ENCODE peak calls at places on chromosomes 2 and 18, in nine cellular contexts. P is HS-27A; F is stimulated activated CD4-positive, alpha-beta T cell treated with anti-CD3 and anti-CD28 coated beads, Interleukin-2, amount 100 ng/mL, for 48 hours; D is suprapubic skin; U is H9; N is heart left ventricle; Y is A549; W is kidney; I is H54. H is an unnamed sample.

GRCh38 chr2:200615247-200615646 is 29.4 kb downstream of the AOX1 start:
- DNase-seq in P (peak), F (no peak), D (no peak), U (no peak), N (no peak), Y (peak), W (no peak), I (peak), H (no peak)

GRCh38 chr2:211396815-211397214 is 840.4 kb downstream of the CPS1 start:
- DNase-seq in P (no peak), F (no peak), D (no peak), U (no peak), N (no peak), Y (no peak), W (no peak), I (no peak), H (no peak)

GRCh38 chr2:128638741-128639477 is 320.2 kb upstream of the HS6ST1 start:
- DNase-seq in P (no peak), F (no peak), D (peak), U (peak), N (no peak), Y (no peak), W (peak), I (no peak), H (no peak)

GRCh38 chr2:159684796-159685195 is 27.5 kb upstream of the MARCHF7 start:
- DNase-seq in P (peak), F (no peak), D (no peak), U (no peak), N (no peak), Y (peak), W (no peak), I (peak), H (peak)

GRCh38 chr18:709771-710170 is 2.7 kb downstream of the ENOSF1 start:
- DNase-seq in P (no peak), F (no peak), D (no peak), U (no peak), N (no peak), Y (no peak), W (no peak), I (no peak), H (no peak)

GRCh38 chr18:51051105-51051712 is 21.2 kb downstream of the SMAD4 start:
- DNase-seq in P (no peak), F (no peak), D (no peak), U (no peak), N (no peak), Y (peak), W (no peak), I (no peak), H (peak)

GRCh38 chr2:24334245-24334633 is 26.1 kb downstream of the ITSN2 start:
- DNase-seq in P (no peak), F (no peak), D (no peak), U (no peak), N (no peak), Y (no peak), W (no peak), I (no peak), H (no peak)

GRCh38 chr18:75087119-75088020 is 121.6 kb downstream of the PTGR3 start:
- DNase-seq in P (no peak), F (no peak), D (no peak), U (no peak), N (no peak), Y (no peak), W (no peak), I (no peak), H (no peak)

GRCh38 chr18:54690198-54690597 is 99.2 kb downstream of the DYNAP start:
- DNase-seq in P (no peak), F (no peak), D (no peak), U (no peak), N (no peak), Y (no peak), W (no peak), I (no peak), H (no peak)

GRCh38 chr2:31238906-31239841 is 5.2 kb downstream of the EHD3 start:
- DNase-seq in P (no peak), F (no peak), D (no peak), U (peak), N (peak), Y (no peak), W (no peak), I (no peak), H (no peak)

GRCh38 chr2:3260959-3261358 is 116.7 kb downstream of the EIPR1 start:
- DNase-seq in P (no peak), F (no peak), D (no peak), U (no peak), N (no peak), Y (no peak), W (no peak), I (no peak), H (no peak)

GRCh38 chr2:118705032-118705431 is 142.4 kb downstream of the EN1 start:
- DNase-seq in P (no peak), F (no peak), D (no peak), U (no peak), N (no peak), Y (no peak), W (no peak), I (no peak), H (no peak)

GRCh38 chr2:198545411-198545810 is 741.0 kb downstream of the PLCL1 start:
- DNase-seq in P (no peak), F (no peak), D (no peak), U (peak), N (no peak), Y (no peak), W (no peak), I (no peak), H (no peak)

GRCh38 chr18:78912862-78913261 is 66.8 kb upstream of the SALL3 start:
- DNase-seq in P (no peak), F (no peak), D (no peak), U (peak), N (no peak), Y (no peak), W (no peak), I (no peak), H (no peak)

GRCh38 chr2:183359867-183360266 is 235.6 kb downstream of the NUP35 start:
- DNase-seq in P (no peak), F (no peak), D (no peak), U (no peak), N (no peak), Y (no peak), W (no peak), I (no peak), H (peak)

GRCh38 chr2:212732860-212733259 is 194.3 kb upstream of the ERBB4 start:
- DNase-seq in P (no peak), F (no peak), D (no peak), U (no peak), N (no peak), Y (no peak), W (no peak), I (no peak), H (no peak)

GRCh38 chr2:33340265-33340664 is 136.2 kb upstream of the RASGRP3 start:
- DNase-seq in P (no peak), F (no peak), D (peak), U (no peak), N (peak), Y (no peak), W (peak), I (no peak), H (no peak)

GRCh38 chr2:100845141-100845991 is 25.4 kb downstream of the NPAS2 start:
- DNase-seq in P (no peak), F (no peak), D (no peak), U (no peak), N (peak), Y (no peak), W (no peak), I (no peak), H (no peak)

GRCh38 chr18:40431071-40431998 is 1523.7 kb upstream of the PIK3C3 start:
- DNase-seq in P (no peak), F (no peak), D (no peak), U (no peak), N (no peak), Y (no peak), W (no peak), I (no peak), H (no peak)